ENCODE peak calls at places on chromosome 3, in seven cellular contexts. F is ascending aorta, E is HepG2, M is lower lobe of right lung, G is tibial artery, I is sigmoid colon, V is astrocyte. U is an unnamed sample.

GRCh38 chr3:184805351-184806038 is 6.5 kb upstream of the VPS8 start:
- DNase-seq in F (no peak), E (peak; percentile 72), M (no peak), G (no peak), I (no peak), V (no peak), U (peak; percentile 20)

GRCh38 chr3:170745211-170745718 is 124.7 kb downstream of the RPL22L1 start:
- DNase-seq in F (no peak), E (no peak), M (no peak), G (no peak), I (no peak), V (peak; percentile 89), U (no peak)

GRCh38 chr3:171095063-171095462 is 68.5 kb upstream of the SLC2A2 start:
- DNase-seq in F (no peak), E (no peak), M (no peak), G (no peak), I (no peak), V (no peak), U (no peak)

GRCh38 chr3:143408771-143409170 is 289.2 kb downstream of the CHST2 start:
- DNase-seq in F (no peak), E (no peak), M (no peak), G (no peak), I (no peak), V (no peak), U (peak; percentile 4)

GRCh38 chr3:124878561-124879394 is 8.4 kb downstream of the ITGB5 start:
- DNase-seq in F (no peak), E (peak; percentile 93), M (no peak), G (peak; percentile 74), I (peak; percentile 75), V (peak; percentile 98), U (peak; percentile 69)

GRCh38 chr3:100993309-100993708 is at the start of gene ABI3BP:
- DNase-seq in F (peak; percentile 53), E (no peak), M (peak; percentile 65), G (peak; percentile 86), I (peak; percentile 93), V (peak; percentile 76), U (peak; percentile 60)

GRCh38 chr3:134312873-134313838 is 61.1 kb downstream of the AMOTL2 start:
- DNase-seq in F (no peak), E (peak; percentile 62), M (peak; percentile 87), G (peak; percentile 77), I (peak; percentile 91), V (peak; percentile 73), U (no peak)

GRCh38 chr3:67863869-67864268 is 209.5 kb upstream of the SUCLG2 start:
- DNase-seq in F (no peak), E (peak; percentile 32), M (no peak), G (no peak), I (no peak), V (no peak), U (peak; percentile 0)

GRCh38 chr3:50165388-50166308 is 10.5 kb downstream of the SEMA3F start:
- DNase-seq in F (no peak), E (no peak), M (no peak), G (peak; percentile 57), I (no peak), V (peak; percentile 75), U (no peak)

GRCh38 chr3:64084640-64085039 is 61.3 kb upstream of the PSMD6 start:
- DNase-seq in F (no peak), E (peak; percentile 24), M (no peak), G (no peak), I (no peak), V (peak; percentile 85), U (no peak)

GRCh38 chr3:141789281-141789680 is 26.1 kb downstream of the GRK7 start:
- DNase-seq in F (no peak), E (peak; percentile 19), M (no peak), G (no peak), I (no peak), V (no peak), U (peak; percentile 22)

GRCh38 chr3:127739347-127740135 is 66.8 kb downstream of the ABTB1 start:
- DNase-seq in F (no peak), E (no peak), M (no peak), G (no peak), I (no peak), V (peak; percentile 81), U (no peak)

GRCh38 chr3:72756900-72757299 is 91.3 kb downstream of the SHQ1 start:
- DNase-seq in F (no peak), E (no peak), M (no peak), G (no peak), I (no peak), V (no peak), U (no peak)

GRCh38 chr3:16404349-16404895 is 109.1 kb downstream of the RFTN1 start:
- DNase-seq in F (no peak), E (no peak), M (no peak), G (no peak), I (no peak), V (no peak), U (no peak)

GRCh38 chr3:42045719-42046243 is 45.4 kb upstream of the TRAK1 start:
- DNase-seq in F (no peak), E (peak; percentile 81), M (no peak), G (no peak), I (no peak), V (no peak), U (no peak)

GRCh38 chr3:102141096-102141912 is 292.0 kb downstream of the NFKBIZ start:
- DNase-seq in F (no peak), E (no peak), M (no peak), G (no peak), I (no peak), V (peak; percentile 17), U (no peak)

GRCh38 chr3:197547206-197547605 is 8.6 kb downstream of the BDH1 start:
- DNase-seq in F (no peak), E (no peak), M (no peak), G (no peak), I (no peak), V (no peak), U (no peak)

GRCh38 chr3:54600441-54601204 is 327.2 kb downstream of the LRTM1 start:
- DNase-seq in F (no peak), E (no peak), M (no peak), G (no peak), I (no peak), V (no peak), U (no peak)

GRCh38 chr3:66836363-66837152 is 161.5 kb upstream of the KBTBD8 start:
- DNase-seq in F (no peak), E (peak; percentile 13), M (no peak), G (no peak), I (no peak), V (no peak), U (peak; percentile 27)

GRCh38 chr3:41118461-41119385 is 80.6 kb upstream of the CTNNB1 start:
- DNase-seq in F (no peak), E (no peak), M (no peak), G (no peak), I (no peak), V (no peak), U (no peak)

GRCh38 chr3:170128977-170129431 is 52.5 kb downstream of the PHC3 start:
- DNase-seq in F (no peak), E (no peak), M (no peak), G (no peak), I (no peak), V (peak; percentile 19), U (peak; percentile 24)

DNA sequence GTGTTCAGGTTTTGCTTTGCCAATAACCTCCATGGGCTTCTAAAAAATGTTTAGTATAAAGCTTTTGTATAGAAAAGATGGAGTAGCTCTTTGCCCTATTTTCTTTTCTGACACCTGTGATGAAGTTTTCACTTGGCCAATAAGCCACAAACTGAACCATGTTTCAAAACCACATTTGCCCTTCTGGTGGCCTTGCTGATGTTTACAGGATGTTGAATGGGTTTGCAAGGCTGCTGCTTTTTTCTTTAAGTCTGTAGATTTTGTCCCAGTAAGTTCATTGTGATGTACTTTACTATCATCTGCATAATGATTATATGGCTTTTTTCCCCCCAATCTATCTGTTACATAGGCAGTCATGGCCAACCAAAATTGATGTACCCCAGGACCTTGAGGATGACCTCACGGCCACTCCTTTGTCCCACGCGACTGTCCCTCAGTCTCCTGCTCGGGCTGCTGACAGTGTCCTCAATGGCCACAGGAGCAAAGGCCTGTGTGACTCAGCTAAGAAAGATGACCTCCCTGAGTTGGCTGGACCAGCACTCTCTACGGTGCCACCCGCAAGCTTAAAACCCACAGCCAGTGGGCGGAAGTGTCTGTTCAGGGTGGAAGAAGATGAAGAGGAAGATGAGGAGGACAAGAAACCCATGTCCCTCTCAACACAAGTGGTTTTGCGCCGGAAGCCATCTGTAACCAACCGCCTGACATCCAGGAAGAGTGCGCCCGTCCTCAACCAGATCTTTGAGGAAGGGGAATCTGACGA is 60.8 kb downstream of the SNRK start:
- DNase-seq in F (no peak), E (no peak), M (no peak), G (no peak), I (no peak), V (peak; percentile 27), U (no peak)
- H3K36me3 ChIP-seq in F (peaks cover 88% of the 10 kb centered on the region), E (peaks cover 31% of the 10 kb centered on the region), M (peaks cover 78% of the 10 kb centered on the region), G (peaks cover 67% of the 10 kb centered on the region), I (peaks cover 90% of the 10 kb centered on the region), V (peaks cover 12% of the 10 kb centered on the region), U (no peaks in the 10 kb centered on the region)

GRCh38 chr3:126358038-126358815 is 1.0 kb upstream of the KLF15 start:
- DNase-seq in F (no peak), E (no peak), M (peak; percentile 73), G (peak; percentile 76), I (peak; percentile 81), V (no peak), U (peak; percentile 84)
- H3K4me3 ChIP-seq in F (peak overlapping the region; percentile 97), E (peak overlapping the region; percentile 57), M (peak overlapping the region; percentile 66), G (peak overlapping the region; percentile 60), I (peak overlapping the region; percentile 82), V (peak overlapping the region; percentile 56), U (peak overlapping the region; percentile 77)

GRCh38 chr3:107268461-107268860 is 108.8 kb upstream of the CCDC54 start:
- DNase-seq in F (no peak), E (no peak), M (no peak), G (no peak), I (no peak), V (no peak), U (no peak)
- H3K27ac ChIP-seq in F (no peak overlapping the region), E (no peak overlapping the region), M (no peak overlapping the region), G (no peak overlapping the region), I (no peak overlapping the region), V (no peak overlapping the region), U (no peak overlapping the region)

DNA sequence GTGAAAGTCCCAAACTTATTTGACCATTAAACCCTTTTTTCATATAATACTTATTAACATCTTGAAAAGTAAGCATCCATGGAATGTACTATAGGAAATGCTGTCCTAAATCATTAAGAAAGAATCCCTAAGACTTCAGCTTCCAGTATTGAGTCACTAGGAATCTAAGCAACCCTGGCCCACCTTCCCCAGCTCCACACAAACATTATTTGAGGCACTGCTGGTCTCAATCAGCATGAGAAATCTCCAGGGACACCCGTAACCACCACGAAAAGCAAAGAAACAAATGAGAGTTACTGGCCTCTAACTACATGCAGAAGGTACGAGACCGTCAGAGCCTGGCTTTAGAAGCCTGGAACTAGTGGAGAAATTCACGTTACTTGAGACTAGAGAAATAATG is 68.2 kb downstream of the POLQ start:
- DNase-seq in F (no peak), E (no peak), M (no peak), G (no peak), I (no peak), V (peak; percentile 80), U (peak; percentile 21)
- H3K36me3 ChIP-seq in F (no peaks in the 10 kb centered on the region), E (peaks cover 3% of the 10 kb centered on the region), M (no peaks in the 10 kb centered on the region), G (no peaks in the 10 kb centered on the region), I (no peaks in the 10 kb centered on the region), V (peaks cover 5% of the 10 kb centered on the region), U (peaks cover 42% of the 10 kb centered on the region)

GRCh38 chr3:114307841-114308228 is 14.0 kb downstream of the TIGIT start:
- DNase-seq in F (no peak), E (no peak), M (no peak), G (no peak), I (no peak), V (no peak), U (no peak)
- H3K4me3 ChIP-seq in F (no peak overlapping the region), E (no peak overlapping the region), M (no peak overlapping the region), G (no peak overlapping the region), I (no peak overlapping the region), V (no peak overlapping the region), U (no peak overlapping the region)

GRCh38 chr3:159788291-159788690 is 200.3 kb upstream of the IL12A start:
- DNase-seq in F (no peak), E (no peak), M (no peak), G (no peak), I (no peak), V (peak; percentile 85), U (peak; percentile 23)
- H3K27ac ChIP-seq in F (peak overlapping the region; percentile 45), E (peak overlapping the region; percentile 72), M (peak overlapping the region; percentile 33), G (peak overlapping the region; percentile 87), I (peak overlapping the region; percentile 85), V (peak overlapping the region; percentile 86), U (no peak overlapping the region)